ENCODE peak calls at places on chromosome 16, in five cellular contexts. L, C, B, H and J are unnamed samples.

GRCh38 chr16:24070851-24071250 is 185.3 kb upstream of the CACNG3 start:
- DNase-seq in B (no peak), C (no peak), L (peak; percentile 83), H (no peak), J (no peak)

GRCh38 chr16:30656974-30657865 is 1.0 kb upstream of the FBRS start:
- DNase-seq in C (no peak), L (no peak), H (no peak), B (peak; percentile 77), J (no peak)

GRCh38 chr16:88628512-88628974 is 9.8 kb upstream of the IL17C start:
- DNase-seq in H (peak; percentile 71), L (peak; percentile 87), B (peak; percentile 82), C (no peak), J (no peak)

GRCh38 chr16:75066861-75067447 is 49.6 kb downstream of the LDHD start:
- DNase-seq in C (no peak), L (no peak), H (no peak), B (no peak), J (no peak)

GRCh38 chr16:2701272-2701671 is 18.8 kb downstream of the PRSS27 start:
- DNase-seq in B (no peak), C (no peak), H (no peak), L (no peak), J (no peak)

GRCh38 chr16:26963109-26963508 is 103.6 kb upstream of the C16orf82 start:
- DNase-seq in B (no peak), H (no peak), C (no peak), L (peak; percentile 59), J (no peak)

GRCh38 chr16:73735018-73735417 is 561.6 kb upstream of the PSMD7 start:
- DNase-seq in L (no peak), B (no peak), H (no peak), C (no peak), J (no peak)

GRCh38 chr16:88369447-88370008 is 13.2 kb upstream of the ZNF469 start:
- DNase-seq in C (no peak), B (peak; percentile 58), H (no peak), L (no peak), J (no peak)

GRCh38 chr16:1705688-1706385 is at the start of gene MAPK8IP3:
- DNase-seq in L (peak; percentile 95), B (peak; percentile 98), H (peak; percentile 92), C (peak; percentile 92), J (peak; percentile 96)

GRCh38 chr16:85306071-85306792 is 194.0 kb upstream of the CIBAR2 start:
- DNase-seq in L (peak; percentile 78), H (peak; percentile 86), C (peak; percentile 93), B (peak; percentile 96), J (peak; percentile 94)

GRCh38 chr16:49674255-49674980 is 181.5 kb downstream of the ZNF423 start:
- DNase-seq in H (no peak), B (no peak), C (no peak), L (no peak), J (no peak)

GRCh38 chr16:80253741-80254140 is 287.1 kb upstream of the DYNLRB2 start:
- DNase-seq in L (no peak), B (no peak), H (no peak), C (no peak), J (no peak)

GRCh38 chr16:82990155-82990554 is 363.4 kb downstream of the CDH13 start:
- DNase-seq in B (no peak), L (no peak), C (no peak), H (no peak), J (no peak)

GRCh38 chr16:53945996-53946395 is 242.0 kb downstream of the FTO start:
- DNase-seq in C (no peak), H (no peak), B (no peak), L (peak; percentile 43), J (no peak)

GRCh38 chr16:78584991-78585390 is 485.5 kb downstream of the WWOX start:
- DNase-seq in L (no peak), C (no peak), H (no peak), B (no peak), J (no peak)

GRCh38 chr16:86042996-86043725 is 144.2 kb downstream of the IRF8 start:
- DNase-seq in H (no peak), L (no peak), B (peak; percentile 61), C (no peak), J (no peak)

GRCh38 chr16:50940275-50940854 is 198.5 kb downstream of the CYLD start:
- DNase-seq in B (no peak), C (no peak), H (no peak), L (no peak), J (no peak)

GRCh38 chr16:56891685-56892084 is 26.7 kb downstream of the SLC12A3 start:
- DNase-seq in B (no peak), L (no peak), H (no peak), C (no peak), J (no peak)

GRCh38 chr16:83843657-83844056 is 35.9 kb downstream of the HSBP1 start:
- DNase-seq in B (no peak), C (no peak), H (no peak), L (no peak), J (no peak)

GRCh38 chr16:86951041-86951822 is 366.0 kb downstream of the C16orf95 start:
- DNase-seq in H (no peak), B (no peak), L (no peak), C (no peak), J (no peak)

GRCh38 chr16:31010539-31010938 is at the start of gene STX1B:
- DNase-seq in C (no peak), L (peak; percentile 82), H (no peak), B (no peak), J (no peak)

GRCh38 chr16:47258874-47259461 is 115.2 kb upstream of the NETO2 start:
- DNase-seq in H (no peak), L (peak; percentile 61), C (no peak), B (no peak), J (no peak)

GRCh38 chr16:21263640-21264211 is 14.4 kb downstream of the CRYM start:
- DNase-seq in H (no peak), B (no peak), L (no peak), C (no peak), J (no peak)

GRCh38 chr16:66511615-66512500 is 38.1 kb downstream of the TK2 start:
- DNase-seq in L (no peak), B (no peak), C (peak; percentile 25), H (no peak), J (peak; percentile 67)

GRCh38 chr16:1771864-1772361 is 570 bp upstream of the NME3 start:
- DNase-seq in L (no peak), C (no peak), H (no peak), B (no peak), J (no peak)

GRCh38 chr16:70685938-70686375 is at the start of gene MTSS2:
- DNase-seq in C (peak; percentile 83), H (peak; percentile 90), B (peak; percentile 87), L (peak; percentile 93), J (peak; percentile 94)

GRCh38 chr16:31333686-31334649 is 21.0 kb upstream of the ITGAX start:
- DNase-seq in B (no peak), L (peak; percentile 39), C (no peak), H (no peak), J (no peak)

GRCh38 chr16:55294947-55295346 is 29.1 kb upstream of the IRX6 start:
- DNase-seq in B (no peak), L (no peak), C (no peak), H (peak; percentile 44), J (no peak)

GRCh38 chr16:4370570-4371480 is 823 bp upstream of the VASN start:
- DNase-seq in H (peak; percentile 80), B (peak; percentile 85), L (peak; percentile 75), C (no peak), J (peak; percentile 96)

GRCh38 chr16:31488630-31489564 is 6.0 kb downstream of the SLC5A2 start:
- DNase-seq in C (no peak), H (no peak), B (peak; percentile 82), L (no peak), J (no peak)

GRCh38 chr16:70160388-70160787 is 13.2 kb upstream of the CLEC18C start:
- DNase-seq in H (no peak), B (peak; percentile 41), L (peak; percentile 9), C (no peak), J (no peak)

GRCh38 chr16:24685539-24686432 is 43.7 kb upstream of the TNRC6A start:
- DNase-seq in H (peak; percentile 56), C (peak; percentile 33), B (no peak), L (peak; percentile 20), J (peak; percentile 83)

GRCh38 chr16:48182979-48183537 is 27.3 kb upstream of the ABCC12 start:
- DNase-seq in C (no peak), B (no peak), H (no peak), L (no peak), J (no peak)

GRCh38 chr16:26983426-26983825 is 83.3 kb upstream of the C16orf82 start:
- DNase-seq in C (no peak), B (no peak), H (no peak), L (no peak), J (no peak)

GRCh38 chr16:85635545-85636140 is 22.5 kb downstream of the GSE1 start:
- DNase-seq in C (peak; percentile 58), L (no peak), B (no peak), H (no peak), J (no peak)

GRCh38 chr16:2163211-2163881 is 7.8 kb downstream of the TRAF7 start:
- DNase-seq in H (no peak), C (peak; percentile 77), L (no peak), B (no peak), J (no peak)

GRCh38 chr16:28063611-28064061 is at the start of gene GSG1L:
- DNase-seq in H (no peak), C (no peak), B (peak; percentile 59), L (no peak), J (no peak)

GRCh38 chr16:28064150-28064549 is 636 bp upstream of the GSG1L start:
- DNase-seq in L (no peak), B (no peak), C (no peak), H (no peak), J (no peak)

GRCh38 chr16:28061702-28062101 is 1.8 kb downstream of the GSG1L start:
- DNase-seq in L (no peak), B (peak; percentile 41), C (no peak), H (no peak), J (no peak)

GRCh38 chr16:28063047-28063521 is 430 bp downstream of the GSG1L start:
- DNase-seq in L (no peak), B (peak; percentile 52), C (no peak), H (no peak), J (no peak)

GRCh38 chr16:28062261-28063046 is 1.1 kb downstream of the GSG1L start:
- DNase-seq in L (no peak), H (no peak), B (peak; percentile 50), C (no peak), J (no peak)
- H3K4me3 ChIP-seq in L (no peak overlapping the region), H (peak overlapping the region; percentile 50), B (peak overlapping the region; percentile 31), C (peak overlapping the region; percentile 26), J (no peak overlapping the region)

GRCh38 chr16:14473488-14473887 is 156.6 kb downstream of the PARN start:
- DNase-seq in C (no peak), L (no peak), H (no peak), B (no peak), J (no peak)
- H3K4me1 ChIP-seq in C (peaks cover 8% of the 10 kb centered on the region), L (no peaks in the 10 kb centered on the region), H (no peaks in the 10 kb centered on the region), B (no peaks in the 10 kb centered on the region), J (no peaks in the 10 kb centered on the region)

GRCh38 chr16:399278-400019 is 2.2 kb upstream of the DECR2 start:
- DNase-seq in C (no peak), H (no peak), L (no peak), B (no peak), J (no peak)
- TF ChIP-seq POLR2A in C (no peak), H (no peak), L (no peak), B (no peak), J (no peak)

DNA sequence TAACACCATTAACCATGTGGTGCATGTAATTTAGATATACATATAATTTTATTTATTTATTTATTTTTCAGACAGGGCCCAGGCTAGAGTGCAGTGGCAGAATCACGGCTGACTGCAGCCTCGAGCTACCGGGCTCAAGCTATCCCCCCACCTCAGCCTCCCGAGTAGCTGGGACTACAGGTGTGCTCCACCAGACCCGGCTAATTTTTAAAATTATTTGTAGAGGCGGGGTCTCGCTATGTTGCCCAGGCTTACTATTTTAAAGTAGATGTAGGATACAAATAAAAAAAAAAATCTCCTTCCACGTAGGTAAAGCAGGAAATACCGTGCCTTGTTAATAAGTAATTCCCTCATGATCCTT is 446 bp upstream of the COQ7 start:
- DNase-seq in C (no peak), B (peak; percentile 82), L (no peak), H (no peak), J (peak; percentile 46)
- H3K4me3 ChIP-seq in C (peak overlapping the region; percentile 92), B (peak overlapping the region; percentile 64), L (peak overlapping the region; percentile 50), H (peak overlapping the region; percentile 62), J (peak overlapping the region; percentile 98)